ENCODE peak calls at places on chromosomes 4 and X, in six cellular contexts. P is aorta, V is H9, L is T-helper 2 cell, O is brain microvascular endothelial cell, Q is HT-29. A is an unnamed sample.
A peak's percentile ranks its signal among the peaks of the same experiment; 100 is the strongest.

GRCh38 chr4:74671074-74671698 is 123.1 kb downstream of the BTC start:
- DNase-seq in Q (peak; percentile 94), V (peak; percentile 61), P (no peak), L (no peak), O (peak; percentile 76), A (peak; percentile 73)

GRCh38 chr4:146477054-146477453 is 44.7 kb downstream of the SLC10A7 start:
- DNase-seq in Q (no peak), V (no peak), L (no peak), P (no peak), O (no peak), A (no peak)

GRCh38 chr4:110196206-110196870 is 2.1 kb downstream of the ELOVL6 start:
- DNase-seq in Q (peak; percentile 48), V (peak; percentile 72), L (no peak), O (no peak), P (peak; percentile 56), A (peak; percentile 38)

GRCh38 chr4:68905598-68906237 is 45.9 kb downstream of the UGT2A3 start:
- DNase-seq in L (no peak), Q (peak; percentile 69), O (no peak), V (peak; percentile 47), P (no peak), A (peak; percentile 30)

GRCh38 chrX:131614241-131614640 is 70.4 kb downstream of the OR13H1 start:
- DNase-seq in V (no peak), Q (no peak), L (no peak), P (no peak), O (no peak), A (no peak)

GRCh38 chr4:98482847-98483806 is 175.3 kb downstream of the TSPAN5 start:
- DNase-seq in P (no peak), L (no peak), O (peak; percentile 57), V (no peak), Q (peak; percentile 2), A (no peak)

GRCh38 chr4:15659768-15660394 is 4.7 kb upstream of the FBXL5 start:
- DNase-seq in Q (no peak), P (no peak), O (no peak), V (no peak), L (no peak), A (no peak)

GRCh38 chrX:68045008-68045577 is 388.2 kb downstream of the OPHN1 start:
- DNase-seq in P (no peak), V (no peak), O (no peak), Q (no peak), L (no peak), A (no peak)

GRCh38 chr4:6461301-6462165 is 10.9 kb downstream of the PPP2R2C start:
- DNase-seq in Q (no peak), L (no peak), P (no peak), V (peak; percentile 33), O (no peak), A (no peak)

GRCh38 chrX:125289920-125290319 is 29.8 kb upstream of the TEX13C start:
- DNase-seq in O (no peak), V (no peak), Q (peak; percentile 9), P (no peak), L (no peak), A (no peak)

GRCh38 chr4:32207456-32207855 is 1487.3 kb downstream of the PCDH7 start:
- DNase-seq in Q (no peak), O (no peak), V (no peak), P (no peak), L (no peak), A (no peak)

GRCh38 chrX:22742174-22742573 is 257.6 kb upstream of the DDX53 start:
- DNase-seq in L (no peak), Q (no peak), O (no peak), P (no peak), V (no peak), A (no peak)

GRCh38 chr4:7747556-7747955 is 192.1 kb downstream of the AFAP1 start:
- DNase-seq in P (no peak), O (no peak), V (no peak), L (no peak), Q (no peak), A (no peak)

GRCh38 chr4:158809611-158810486 is 41.0 kb downstream of the FNIP2 start:
- DNase-seq in P (no peak), O (peak; percentile 95), L (peak; percentile 10), Q (peak; percentile 73), V (no peak), A (peak; percentile 38)

GRCh38 chr4:24857996-24858395 is 54.8 kb downstream of the CCDC149 start:
- DNase-seq in V (no peak), L (no peak), P (peak; percentile 59), O (peak; percentile 58), Q (no peak), A (no peak)